ENCODE peak calls at places on chromosomes 5 and 9, in eight cellular contexts. O is tibial nerve; W is endodermal cell; V is transverse colon; Y is colonic mucosa; H is naive thymus-derived CD4-positive, alpha-beta T cell; E is CD4-positive, CD25-positive, alpha-beta regulatory T cell; R is thoracic aorta. Q is an unnamed sample.

GRCh38 chr9:17462869-17463464 is 115.9 kb upstream of the SH3GL2 start:
- DNase-seq in O (peak; percentile 69), W (peak; percentile 57), V (peak; percentile 14), Y (peak; percentile 29), H (peak; percentile 25), E (no peak), R (no peak), Q (no peak)

GRCh38 chr5:157046041-157046440 is 12.9 kb downstream of the HAVCR1 start:
- DNase-seq in O (no peak), W (peak; percentile 71), V (peak; percentile 46), Y (peak; percentile 51), H (no peak), E (no peak), R (no peak), Q (no peak)

GRCh38 chr5:171484460-171484899 is 65.0 kb downstream of the FGF18 start:
- DNase-seq in O (peak; percentile 33), W (peak; percentile 81), V (peak; percentile 25), Y (peak; percentile 38), H (peak; percentile 24), E (peak; percentile 15), R (no peak), Q (no peak)

GRCh38 chr5:181173027-181173419 is 25.6 kb downstream of the OR2V2 start:
- DNase-seq in O (peak; percentile 34), W (no peak), V (no peak), Y (no peak), H (no peak), E (no peak), R (no peak), Q (no peak)

GRCh38 chr9:70283848-70284247 is 25.1 kb downstream of the SMC5 start:
- DNase-seq in O (no peak), W (no peak), V (no peak), Y (no peak), H (no peak), E (no peak), R (no peak), Q (no peak)

GRCh38 chr5:91162534-91163381 is 220.4 kb downstream of the ARRDC3 start:
- DNase-seq in O (peak; percentile 73), W (no peak), V (peak; percentile 79), Y (peak; percentile 84), H (peak; percentile 8), E (no peak), R (peak; percentile 37), Q (peak; percentile 38)

GRCh38 chr9:35294066-35294465 is 132.3 kb downstream of the UNC13B start:
- DNase-seq in O (no peak), W (no peak), V (no peak), Y (no peak), H (no peak), E (no peak), R (no peak), Q (no peak)

GRCh38 chr5:143245929-143246561 is 157.4 kb downstream of the NR3C1 start:
- DNase-seq in O (no peak), W (no peak), V (no peak), Y (no peak), H (no peak), E (no peak), R (no peak), Q (no peak)

GRCh38 chr9:68678430-68678829 is 26.6 kb upstream of the PIP5K1B start:
- DNase-seq in O (no peak), W (peak; percentile 74), V (peak; percentile 10), Y (no peak), H (no peak), E (no peak), R (no peak), Q (no peak)

GRCh38 chr5:81286059-81286617 is 15.2 kb upstream of the ZCCHC9 start:
- DNase-seq in O (no peak), W (peak; percentile 46), V (no peak), Y (no peak), H (no peak), E (no peak), R (no peak), Q (no peak)

GRCh38 chr9:86766912-86767311 is 180.4 kb downstream of the GAS1 start:
- DNase-seq in O (no peak), W (no peak), V (peak; percentile 11), Y (no peak), H (no peak), E (no peak), R (no peak), Q (no peak)

GRCh38 chr5:175321927-175322532 is 122.0 kb downstream of the DRD1 start:
- DNase-seq in O (no peak), W (peak; percentile 90), V (no peak), Y (peak; percentile 18), H (peak; percentile 20), E (no peak), R (no peak), Q (no peak)

GRCh38 chr9:72442212-72442607 is 77.2 kb upstream of the ZFAND5 start:
- DNase-seq in O (no peak), W (peak; percentile 61), V (no peak), Y (no peak), H (no peak), E (no peak), R (no peak), Q (no peak)

GRCh38 chr5:113242481-113243348 is 192.1 kb downstream of the TSSK1B start:
- DNase-seq in O (no peak), W (no peak), V (no peak), Y (no peak), H (no peak), E (no peak), R (no peak), Q (no peak)

GRCh38 chr5:13115476-13115875 is 829.0 kb downstream of the DNAH5 start:
- DNase-seq in O (no peak), W (no peak), V (no peak), Y (no peak), H (no peak), E (no peak), R (no peak), Q (no peak)

GRCh38 chr5:169584998-169585451 is 1.5 kb downstream of the SPDL1 start:
- DNase-seq in O (no peak), W (no peak), V (no peak), Y (no peak), H (no peak), E (no peak), R (no peak), Q (no peak)

GRCh38 chr9:134247918-134248631 is 78.2 kb upstream of the RXRA start:
- DNase-seq in O (no peak), W (no peak), V (no peak), Y (no peak), H (no peak), E (no peak), R (no peak), Q (no peak)

GRCh38 chr5:62886603-62887315 is 308.1 kb downstream of the LRRC70 start:
- DNase-seq in O (no peak), W (no peak), V (no peak), Y (no peak), H (no peak), E (no peak), R (no peak), Q (no peak)

GRCh38 chr5:92885950-92886349 is 695.1 kb downstream of the NR2F1-AS1 start:
- DNase-seq in O (no peak), W (peak; percentile 82), V (no peak), Y (no peak), H (no peak), E (no peak), R (no peak), Q (no peak)

GRCh38 chr5:96565843-96566242 is 96.3 kb upstream of the CAST start:
- DNase-seq in O (no peak), W (no peak), V (no peak), Y (no peak), H (no peak), E (no peak), R (no peak), Q (no peak)

GRCh38 chr5:154899107-154899816 is 38.7 kb downstream of the GEMIN5 start:
- DNase-seq in O (peak; percentile 49), W (no peak), V (no peak), Y (no peak), H (no peak), E (no peak), R (no peak), Q (no peak)

GRCh38 chr5:166436857-166437256 is 1854.6 kb upstream of the WWC1 start:
- DNase-seq in O (no peak), W (no peak), V (no peak), Y (no peak), H (no peak), E (no peak), R (no peak), Q (no peak)

DNA sequence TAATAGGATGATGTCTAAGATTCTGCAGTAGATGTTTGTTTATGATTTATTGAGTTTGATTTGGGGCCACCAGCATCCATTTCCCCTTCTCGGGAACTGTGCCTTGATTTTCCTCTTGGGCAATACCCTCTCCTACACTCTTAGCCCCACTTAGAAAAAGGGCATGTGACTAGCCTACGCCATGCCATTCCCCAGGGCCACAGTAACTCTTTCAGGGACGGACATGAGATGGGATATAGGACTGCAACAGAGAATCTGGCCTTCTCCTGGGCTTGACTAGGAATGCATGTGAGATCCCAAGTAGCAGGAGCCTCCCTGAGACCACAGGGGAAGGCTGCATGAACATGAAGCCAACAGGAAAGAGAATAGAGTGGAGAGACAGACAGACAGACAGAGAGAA is 30.7 kb upstream of the SPARC start:
- DNase-seq in O (no peak), W (peak; percentile 34), V (no peak), Y (no peak), H (no peak), E (no peak), R (no peak), Q (no peak)
- H3K27ac ChIP-seq in O (peak overlapping the region; percentile 67), W (no peak overlapping the region), V (no peak overlapping the region), Y (no peak overlapping the region), H (no peak overlapping the region), E (no peak overlapping the region), R (peak overlapping the region; percentile 59), Q (no peak overlapping the region)

GRCh38 chr9:22992781-22993180 is 546.2 kb downstream of the DMRTA1 start:
- DNase-seq in O (no peak), W (no peak), V (no peak), Y (no peak), H (no peak), E (no peak), R (no peak), Q (no peak)
- H3K9me3 ChIP-seq in O (no peaks in the 10 kb centered on the region), W (peaks cover 14% of the 10 kb centered on the region), V (no peaks in the 10 kb centered on the region), Y (no peaks in the 10 kb centered on the region), H (no peaks in the 10 kb centered on the region), E (peaks cover 17% of the 10 kb centered on the region), R (peaks cover 8% of the 10 kb centered on the region), Q (peaks cover 10% of the 10 kb centered on the region)

DNA sequence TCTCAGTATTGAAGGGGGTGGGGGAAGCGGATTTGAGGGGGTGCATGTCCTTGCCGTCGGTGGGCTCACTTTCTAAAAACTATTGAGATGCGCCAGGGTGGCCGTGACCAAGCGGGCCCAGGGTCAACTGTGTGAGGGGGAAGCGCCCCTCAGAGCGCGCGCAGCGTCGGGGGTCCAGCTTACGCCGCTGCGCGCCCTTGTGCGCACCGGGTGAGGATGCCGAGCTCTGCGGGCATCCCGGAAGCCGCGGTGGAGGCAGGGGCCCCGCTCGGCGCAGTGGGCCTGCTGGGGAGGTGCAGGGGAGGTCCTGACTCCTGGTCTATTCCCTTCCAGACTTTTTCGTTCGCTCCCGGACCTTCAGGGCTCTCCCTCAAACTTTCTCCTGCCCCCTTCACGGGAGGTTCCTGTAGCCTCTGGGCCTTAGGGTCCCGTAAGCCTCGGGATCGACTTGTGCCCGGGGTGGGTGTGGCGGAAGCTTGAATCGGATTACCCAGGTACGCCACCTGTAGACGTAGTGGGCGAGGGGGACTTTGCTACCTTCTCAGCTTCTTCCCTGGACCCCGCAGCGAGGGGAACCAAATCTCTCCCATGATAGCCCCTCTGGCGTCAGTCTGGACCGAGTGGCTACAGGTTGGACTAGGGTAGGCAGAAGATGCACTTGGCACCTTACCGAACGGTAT is 2.5 kb upstream of the PRDM6 start:
- DNase-seq in O (no peak), W (peak; percentile 81), V (no peak), Y (no peak), H (no peak), E (no peak), R (no peak), Q (no peak)
- H3K27me3 ChIP-seq in O (no peaks in the 10 kb centered on the region), W (peaks cover 99% of the 10 kb centered on the region), V (peaks cover 99% of the 10 kb centered on the region), Y (peaks cover 63% of the 10 kb centered on the region), H (no peaks in the 10 kb centered on the region), E (peaks cover 31% of the 10 kb centered on the region), R (no peaks in the 10 kb centered on the region), Q (no peaks in the 10 kb centered on the region)

GRCh38 chr9:121292801-121293241 is 24.9 kb downstream of the GSN start:
- DNase-seq in O (no peak), W (no peak), V (no peak), Y (no peak), H (no peak), E (no peak), R (no peak), Q (no peak)
- H3K27ac ChIP-seq in O (peak overlapping the region; percentile 99), W (no peak overlapping the region), V (peak overlapping the region; percentile 79), Y (peak overlapping the region; percentile 4), H (no peak overlapping the region), E (no peak overlapping the region), R (peak overlapping the region; percentile 70), Q (peak overlapping the region; percentile 94)